ENCODE peak calls at places on chromosomes 1 and 21, in eight cellular contexts. E, N, S, B, Q, L, W and U are unnamed samples.

GRCh38 chr1:2786329-2787162 is 14.9 kb downstream of the TTC34 start:
- DNase-seq in E (no peak), N (no peak), S (peak; percentile 11), B (peak; percentile 64), Q (no peak), L (no peak), W (peak; percentile 58), U (no peak)

GRCh38 chr1:233613252-233614172 is at the start of gene KCNK1:
- DNase-seq in E (no peak), N (peak; percentile 70), S (peak; percentile 80), B (peak; percentile 91), Q (peak; percentile 89), L (no peak), W (peak; percentile 67), U (peak; percentile 88)

GRCh38 chr1:3989465-3989864 is 89.4 kb upstream of the C1orf174 start:
- DNase-seq in E (no peak), N (no peak), S (no peak), B (no peak), Q (no peak), L (no peak), W (no peak), U (no peak)

GRCh38 chr1:183702087-183702812 is 49.1 kb upstream of the APOBEC4 start:
- DNase-seq in E (no peak), N (no peak), S (no peak), B (no peak), Q (peak; percentile 27), L (no peak), W (peak; percentile 30), U (peak; percentile 27)

GRCh38 chr1:193281894-193282293 is 95.5 kb upstream of the B3GALT2 start:
- DNase-seq in E (no peak), N (no peak), S (no peak), B (no peak), Q (no peak), L (no peak), W (no peak), U (no peak)

GRCh38 chr1:24364605-24364974 is 45.4 kb downstream of the GRHL3 start:
- DNase-seq in E (no peak), N (no peak), S (no peak), B (peak; percentile 75), Q (no peak), L (no peak), W (no peak), U (peak; percentile 49)

GRCh38 chr1:178540646-178541045 is 27.7 kb downstream of the TEX35 start:
- DNase-seq in E (no peak), N (no peak), S (no peak), B (no peak), Q (peak; percentile 62), L (no peak), W (no peak), U (peak; percentile 68)

GRCh38 chr1:31583995-31584868 is 7.9 kb downstream of the TINAGL1 start:
- DNase-seq in E (no peak), N (no peak), S (peak; percentile 77), B (peak; percentile 72), Q (peak; percentile 81), L (no peak), W (peak; percentile 87), U (peak; percentile 57)

GRCh38 chr1:15213333-15213732 is 33.7 kb upstream of the FHAD1 start:
- DNase-seq in E (no peak), N (no peak), S (no peak), B (no peak), Q (peak; percentile 41), L (no peak), W (peak; percentile 69), U (peak; percentile 22)

GRCh38 chr21:45224189-45224938 is 63.3 kb downstream of the POFUT2 start:
- DNase-seq in E (no peak), N (no peak), S (no peak), B (no peak), Q (no peak), L (no peak), W (no peak), U (no peak)

GRCh38 chr21:30563072-30563471 is 2.0 kb upstream of the KRTAP19-7 start:
- DNase-seq in E (no peak), N (no peak), S (no peak), B (no peak), Q (no peak), L (no peak), W (no peak), U (no peak)

GRCh38 chr1:193614275-193614674 is 427.9 kb upstream of the B3GALT2 start:
- DNase-seq in E (no peak), N (no peak), S (no peak), B (no peak), Q (no peak), L (no peak), W (no peak), U (no peak)

GRCh38 chr1:8941906-8942305 is 3.8 kb upstream of the CA6 start:
- DNase-seq in E (no peak), N (no peak), S (no peak), B (no peak), Q (peak; percentile 84), L (no peak), W (no peak), U (peak; percentile 81)

GRCh38 chr21:27741736-27742135 is 774.8 kb upstream of the ADAMTS5 start:
- DNase-seq in E (no peak), N (no peak), S (no peak), B (no peak), Q (peak; percentile 77), L (no peak), W (no peak), U (no peak)

DNA sequence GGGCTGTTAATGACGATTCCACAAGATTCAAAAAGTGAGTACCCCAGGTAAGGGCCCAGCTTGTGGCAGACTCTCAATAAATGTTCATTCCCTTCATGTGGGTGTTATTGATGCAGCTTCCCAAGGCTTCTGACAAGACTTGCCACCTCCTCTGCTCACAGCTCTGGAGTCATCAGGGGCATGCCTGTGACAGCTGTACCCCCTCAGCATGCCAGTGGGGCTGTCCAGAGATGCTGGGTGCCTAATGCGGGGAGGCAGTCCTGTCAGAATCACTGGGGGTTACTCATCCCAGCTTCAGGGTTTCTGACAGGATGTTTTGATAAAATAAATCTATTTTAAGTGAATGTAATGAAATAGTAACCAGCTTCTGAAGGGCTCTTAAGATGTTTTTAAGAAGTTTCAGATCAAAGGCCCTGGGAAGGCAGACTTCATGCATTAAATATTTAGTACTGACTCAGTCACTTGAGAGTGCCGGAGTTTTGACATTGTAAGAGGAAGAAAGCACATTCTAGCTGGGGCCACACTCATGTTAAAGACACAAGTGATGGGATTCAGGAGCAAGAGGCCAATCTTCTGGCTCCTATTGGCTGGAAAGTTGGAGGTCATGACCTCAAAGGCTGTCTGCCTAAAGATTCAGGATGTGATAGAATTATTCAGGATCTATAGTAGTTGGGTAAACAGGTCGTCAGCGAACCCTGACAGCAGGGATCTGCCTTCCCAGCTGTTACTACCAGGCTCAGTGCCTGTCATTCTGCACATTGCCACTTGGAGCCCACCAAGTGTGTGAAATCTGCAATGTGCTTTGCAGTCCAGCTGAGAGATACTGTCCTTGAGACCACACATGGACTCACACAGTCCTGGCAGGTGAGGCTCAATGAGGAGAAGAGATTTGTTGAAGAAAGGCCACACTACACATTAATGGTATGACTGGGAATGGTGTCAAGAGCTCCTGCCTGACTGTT is 239.6 kb upstream of the BEND5 start:
- DNase-seq in E (no peak), N (no peak), S (no peak), B (no peak), Q (no peak), L (no peak), W (no peak), U (no peak)
- TF ChIP-seq CTCF in E (peak; percentile 12), N (no peak), S (no peak), B (no peak), Q (no peak), L (no peak), W (no peak), U (no peak)

DNA sequence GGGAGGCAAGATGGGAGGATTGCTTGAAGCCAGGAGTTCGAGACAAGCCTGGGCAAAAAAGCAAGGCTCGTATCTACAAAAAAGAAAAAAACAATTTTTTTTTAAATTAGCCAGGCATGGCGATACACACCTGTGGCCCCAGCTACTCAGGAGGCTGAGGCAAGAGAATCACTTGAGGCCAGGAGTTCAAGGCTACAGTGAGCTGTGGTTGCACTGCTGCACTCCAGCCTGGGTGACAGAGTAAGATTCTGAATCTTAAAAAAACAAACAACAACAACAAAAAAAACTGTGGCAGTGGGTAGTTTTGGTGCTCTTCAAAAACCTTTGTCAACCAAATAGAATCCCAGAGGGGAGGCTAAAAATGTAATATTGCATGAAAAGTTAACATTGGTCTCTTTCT is 734 bp downstream of the PTPN22 start:
- DNase-seq in E (no peak), N (no peak), S (no peak), B (no peak), Q (no peak), L (no peak), W (no peak), U (no peak)
- H3K4me3 ChIP-seq in E (peak overlapping the region; percentile 77), N (no peak overlapping the region), S (peak overlapping the region; percentile 3), B (no peak overlapping the region), Q (no peak overlapping the region), L (no peak overlapping the region), W (no peak overlapping the region), U (no peak overlapping the region)

GRCh38 chr1:209796733-209797025 is 9.3 kb downstream of the IRF6 start:
- DNase-seq in E (no peak), N (no peak), S (no peak), B (no peak), Q (no peak), L (no peak), W (no peak), U (no peak)

GRCh38 chr1:209802117-209802779 is 3.7 kb downstream of the IRF6 start:
- DNase-seq in E (no peak), N (no peak), S (peak; percentile 37), B (no peak), Q (peak; percentile 23), L (no peak), W (peak; percentile 53), U (no peak)

GRCh38 chr1:209802780-209803152 is 3.2 kb downstream of the IRF6 start:
- DNase-seq in E (no peak), N (no peak), S (no peak), B (no peak), Q (no peak), L (no peak), W (no peak), U (no peak)

GRCh38 chr1:209800984-209801834 is 4.7 kb downstream of the IRF6 start:
- DNase-seq in E (no peak), N (no peak), S (no peak), B (no peak), Q (peak; percentile 27), L (no peak), W (peak; percentile 37), U (peak; percentile 13)

DNA sequence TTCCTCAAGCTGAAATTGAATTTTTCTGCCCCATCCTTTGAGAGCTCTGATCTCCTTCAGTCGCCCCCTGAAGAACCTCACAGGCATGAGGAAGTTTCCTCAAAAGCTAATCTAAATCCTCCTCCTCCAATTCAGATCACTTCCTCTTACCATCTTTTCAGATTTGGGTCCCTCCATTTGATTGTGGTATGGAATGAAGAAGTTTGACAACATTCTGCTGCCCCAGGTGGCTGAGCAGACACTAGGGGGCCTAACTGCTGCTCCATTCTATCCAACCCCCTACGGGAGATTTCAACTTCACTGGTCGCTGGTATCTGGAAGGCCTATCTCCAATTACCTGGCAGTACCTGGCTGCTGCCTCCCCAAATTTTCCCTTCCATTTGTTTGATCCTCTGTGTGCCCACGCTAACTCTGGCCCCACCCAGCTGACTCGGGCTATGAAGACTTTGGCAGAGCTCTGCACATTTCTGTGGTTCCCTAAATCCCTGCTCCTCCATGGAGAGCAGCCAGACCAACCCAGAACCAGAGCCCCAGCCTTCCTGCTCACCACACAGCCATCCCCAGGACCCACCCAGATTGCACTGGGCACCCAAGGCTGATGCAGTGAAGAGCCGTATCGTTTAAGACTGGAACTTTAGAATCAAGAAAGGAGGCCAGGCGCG is 7.8 kb downstream of the IRF6 start:
- DNase-seq in E (no peak), N (peak; percentile 52), S (no peak), B (no peak), Q (no peak), L (no peak), W (no peak), U (no peak)
- TF ChIP-seq CTCF in E (peak; percentile 33), N (no peak), S (no peak), B (no peak), Q (peak; percentile 3), L (no peak), W (no peak), U (no peak)

GRCh38 chr1:247079141-247079874 is 697 bp upstream of the ZNF670 start:
- DNase-seq in E (no peak), N (no peak), S (no peak), B (no peak), Q (no peak), L (no peak), W (no peak), U (no peak)
- H3K4me3 ChIP-seq in E (peak overlapping the region; percentile 77), N (peak overlapping the region; percentile 78), S (peak overlapping the region; percentile 82), B (no peak overlapping the region), Q (peak overlapping the region; percentile 95), L (peak overlapping the region; percentile 92), W (no peak overlapping the region), U (peak overlapping the region; percentile 91)